ENCODE peak calls at places on chromosome 17, in seven cellular contexts. P, E, F, B, M, L and Q are unnamed samples. For H3K9me3 and H3K4me1, the result is how much of the 10 kb centered on the place peaks cover.

GRCh38 chr17:4635823-4636375 is 5.6 kb downstream of the ALOX15 start:
- DNase-seq in P (peak), E (no peak), F (peak), B (no peak), M (no peak), L (peak), Q (no peak)

GRCh38 chr17:17831208-17832039 is 5.4 kb downstream of the SREBF1 start:
- DNase-seq in P (no peak), E (no peak), F (no peak), B (no peak), M (no peak), L (no peak), Q (no peak)

GRCh38 chr17:58060596-58061191 is 22.5 kb upstream of the DYNLL2 start:
- DNase-seq in P (no peak), E (peak), F (no peak), B (no peak), M (peak), L (no peak), Q (no peak)

GRCh38 chr17:1267471-1267947 is 2.7 kb upstream of the BHLHA9 start:
- DNase-seq in P (no peak), E (no peak), F (no peak), B (no peak), M (no peak), L (peak), Q (no peak)

GRCh38 chr17:18006495-18007239 is 32.3 kb downstream of the ATPAF2 start:
- DNase-seq in P (no peak), E (no peak), F (no peak), B (no peak), M (no peak), L (no peak), Q (no peak)

GRCh38 chr17:83162035-83162745 is 82.8 kb downstream of the METRNL start:
- DNase-seq in P (peak), E (no peak), F (no peak), B (no peak), M (no peak), L (no peak), Q (no peak)

GRCh38 chr17:59804910-59805381 is 87.8 kb downstream of the TUBD1 start:
- DNase-seq in P (no peak), E (no peak), F (no peak), B (no peak), M (no peak), L (no peak), Q (no peak)

GRCh38 chr17:38451840-38452529 is 23.7 kb downstream of the ARHGAP23 start:
- DNase-seq in P (peak), E (no peak), F (no peak), B (no peak), M (peak), L (peak), Q (no peak)

GRCh38 chr17:64036198-64036922 is 15.9 kb upstream of the ICAM2 start:
- DNase-seq in P (no peak), E (no peak), F (no peak), B (no peak), M (no peak), L (no peak), Q (no peak)

GRCh38 chr17:596763-597644 is 117.6 kb downstream of the VPS53 start:
- DNase-seq in P (no peak), E (no peak), F (no peak), B (no peak), M (peak), L (no peak), Q (no peak)

GRCh38 chr17:32486701-32487459 is at the start of gene CDK5R1:
- DNase-seq in P (no peak), E (peak), F (peak), B (no peak), M (peak), L (peak), Q (peak)

GRCh38 chr17:22462461-22462860 is 770.1 kb downstream of the KCNJ18 start:
- DNase-seq in P (no peak), E (no peak), F (no peak), B (no peak), M (no peak), L (no peak), Q (no peak)

GRCh38 chr17:22461460-22462145 is 769.3 kb downstream of the KCNJ18 start:
- DNase-seq in P (no peak), E (no peak), F (no peak), B (no peak), M (no peak), L (no peak), Q (no peak)

GRCh38 chr17:22459331-22459952 is 767.1 kb downstream of the KCNJ18 start:
- DNase-seq in P (no peak), E (no peak), F (no peak), B (no peak), M (no peak), L (no peak), Q (no peak)

GRCh38 chr17:22459953-22460350 is 767.6 kb downstream of the KCNJ18 start:
- DNase-seq in P (no peak), E (no peak), F (no peak), B (no peak), M (no peak), L (no peak), Q (no peak)

DNA sequence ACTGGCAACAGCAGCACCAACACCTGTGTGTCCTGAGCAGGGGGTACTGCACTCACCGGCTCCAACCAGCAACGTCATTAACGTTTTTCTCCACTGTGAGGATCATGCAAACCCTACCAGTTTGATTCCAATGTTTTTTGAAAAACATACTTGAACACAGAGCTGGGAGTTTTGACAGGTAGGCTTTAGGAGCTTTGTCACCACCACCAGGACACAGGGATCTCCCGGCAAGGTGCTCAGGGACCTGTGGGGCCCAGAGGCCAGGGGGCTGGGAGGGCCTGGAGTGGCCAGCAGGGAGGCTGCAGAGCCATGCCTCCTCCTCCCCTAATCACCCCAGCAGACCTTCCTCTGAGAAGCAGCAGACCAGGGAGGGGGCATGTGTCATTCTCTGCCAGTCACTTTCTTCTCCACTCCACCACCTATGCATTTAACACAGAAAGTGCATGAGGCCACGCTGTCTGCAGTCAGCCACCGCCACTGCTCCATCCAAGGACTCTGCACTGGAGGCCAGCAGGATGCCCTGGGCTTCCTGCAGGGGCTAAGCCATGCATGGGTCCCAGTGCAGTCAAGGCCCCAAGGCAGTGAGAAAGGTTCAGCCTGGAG is 768.2 kb downstream of the KCNJ18 start:
- DNase-seq in P (no peak), E (no peak), F (no peak), B (no peak), M (no peak), L (no peak), Q (no peak)
- H3K9me3 ChIP-seq in P (under half), E (under half), F (under half), B (under half), M (under half), L (under half), Q (under half)

DNA sequence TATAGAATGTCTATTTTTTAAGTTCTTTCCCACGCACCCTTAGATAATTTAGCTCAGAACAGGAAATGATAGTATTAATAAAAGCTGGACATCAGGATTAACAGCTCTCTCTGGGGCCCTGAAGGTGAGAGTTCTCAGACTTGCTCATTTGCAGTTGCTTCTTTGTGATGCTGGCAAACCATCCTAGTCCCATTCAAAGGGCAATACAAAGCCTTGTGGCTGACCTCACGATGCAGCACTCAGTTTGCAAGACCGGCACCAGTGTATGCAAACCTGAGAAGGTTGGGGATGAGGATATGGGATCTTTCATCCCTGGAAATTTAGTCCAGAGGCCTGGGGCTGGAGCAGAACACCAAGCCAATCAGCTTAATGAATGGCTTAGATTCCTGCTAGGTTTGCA is 29.3 kb downstream of the STH start:
- DNase-seq in P (no peak), E (no peak), F (no peak), B (no peak), M (no peak), L (no peak), Q (no peak)
- H3K4me1 ChIP-seq in P (under half), E (under half), F (under half), B (under half), M (under half), L (under half), Q (under half)

DNA sequence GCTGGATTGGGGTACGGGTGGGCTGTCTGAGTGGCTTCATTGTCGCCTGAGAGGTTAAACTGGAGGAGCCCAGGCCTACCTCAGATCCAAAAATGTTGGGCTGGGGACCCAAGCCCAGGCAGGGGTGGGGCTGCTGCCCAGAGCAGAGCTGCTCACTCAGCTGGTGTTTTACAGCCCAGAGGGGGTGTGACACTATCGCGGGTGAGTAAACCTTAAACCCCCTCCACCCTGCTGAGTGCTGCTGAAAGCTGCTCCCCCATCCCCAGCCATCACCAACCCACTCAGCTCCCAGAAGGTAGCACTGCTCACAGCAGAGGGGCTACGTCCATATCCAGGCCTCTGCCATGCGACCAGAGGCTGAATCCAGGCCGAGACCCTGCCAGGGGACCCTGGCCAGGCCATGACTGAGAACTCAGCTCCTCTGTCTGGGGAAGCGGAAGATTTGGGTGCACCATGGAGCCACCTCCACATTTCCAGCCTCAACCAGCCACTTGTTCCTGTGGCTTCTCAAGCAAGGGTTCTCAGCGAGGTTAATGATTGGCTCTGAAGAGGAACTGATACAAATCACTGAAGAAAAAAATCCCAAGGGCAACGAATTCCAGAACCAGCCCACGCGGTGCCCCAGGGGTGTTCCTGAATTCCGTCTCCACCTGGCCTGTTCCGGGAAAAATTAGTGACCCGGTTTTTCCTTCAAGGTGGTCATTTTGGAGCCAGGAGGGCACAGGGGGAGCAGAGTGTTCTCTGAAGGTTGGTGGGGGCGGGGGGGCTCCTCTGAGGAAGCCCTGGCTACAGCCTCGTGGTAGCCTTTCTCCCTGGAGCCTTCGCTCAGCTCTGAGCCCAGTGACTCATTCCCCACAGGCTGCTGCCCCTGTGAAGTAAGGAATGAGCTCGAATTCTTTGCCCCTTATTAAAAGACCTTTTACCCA is 9.4 kb upstream of the SLC16A5 start:
- DNase-seq in P (no peak), E (no peak), F (peak), B (no peak), M (peak), L (peak), Q (no peak)
- H3K27ac ChIP-seq in P (peak), E (peak), F (peak), B (peak), M (peak), L (peak), Q (peak)

DNA sequence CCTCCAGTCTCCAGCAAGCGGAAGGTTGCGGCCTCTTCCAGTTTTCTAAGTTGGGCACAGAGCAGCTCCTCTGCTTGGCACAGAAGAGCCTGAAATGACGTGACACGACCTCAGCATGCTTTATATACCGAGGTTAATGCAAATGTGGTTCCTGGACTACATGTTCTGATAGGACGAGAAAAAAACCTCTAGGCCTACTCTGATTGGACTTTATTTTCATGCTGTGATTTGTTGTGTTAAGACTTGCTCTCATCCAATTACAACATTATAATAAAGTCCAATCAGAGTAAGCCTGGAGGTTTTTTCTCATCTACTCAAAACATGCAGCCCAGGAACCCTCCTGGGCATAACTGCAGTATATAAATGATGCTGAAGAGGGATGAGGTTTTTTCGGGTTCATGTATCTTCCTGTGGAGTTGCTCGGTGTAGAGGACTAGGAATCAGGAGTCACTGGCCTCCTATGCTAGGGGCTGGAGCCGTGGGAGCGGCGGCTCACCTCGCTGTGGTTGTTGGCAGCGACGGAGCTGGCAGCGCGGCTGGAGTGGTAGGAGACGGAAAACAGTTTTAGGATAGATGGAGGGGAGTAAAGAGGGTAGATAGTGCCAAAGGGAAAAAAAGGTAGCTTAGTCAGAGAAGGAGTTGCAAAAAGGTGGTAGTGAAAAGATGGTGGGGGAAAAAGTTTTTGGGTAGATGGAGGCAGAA is 878.0 kb downstream of the KCNJ18 start:
- DNase-seq in P (no peak), E (no peak), F (no peak), B (no peak), M (no peak), L (no peak), Q (no peak)
- H3K9me3 ChIP-seq in P (under half), E (under half), F (under half), B (under half), M (under half), L (under half), Q (under half)